ENCODE peak calls at places on chromosomes 11 and 22, in ten cellular contexts. O, X, Y, N, M, S, U, C, J and V are unnamed samples.

GRCh38 chr11:123523539-123523938 is 93.5 kb downstream of the GRAMD1B start:
- DNase-seq in C (no peak), J (no peak), X (no peak), S (no peak), O (no peak), U (no peak), M (no peak), Y (no peak), N (no peak), V (no peak)

GRCh38 chr11:60932605-60933346 is 8.5 kb downstream of the TMEM132A start:
- DNase-seq in M (no peak), U (no peak), C (no peak), J (no peak), N (no peak), X (no peak), O (no peak), Y (no peak), S (no peak), V (no peak)

GRCh38 chr11:69997352-69997751 is 80.8 kb upstream of the ANO1 start:
- DNase-seq in O (no peak), M (no peak), N (no peak), Y (no peak), S (no peak), X (no peak), C (no peak), U (no peak), J (no peak), V (no peak)

GRCh38 chr11:32039149-32039548 is 51.7 kb upstream of the RCN1 start:
- DNase-seq in M (no peak), U (no peak), C (no peak), N (no peak), X (no peak), S (no peak), O (no peak), J (no peak), Y (no peak), V (no peak)

GRCh38 chr11:70242885-70243284 is 27.6 kb upstream of the PPFIA1 start:
- DNase-seq in C (no peak), U (no peak), O (no peak), X (no peak), Y (no peak), S (no peak), J (no peak), M (no peak), N (no peak), V (no peak)

GRCh38 chr22:37433786-37434185 is 6.5 kb upstream of the ELFN2 start:
- DNase-seq in Y (no peak), J (no peak), N (peak; percentile 27), U (no peak), O (no peak), C (no peak), X (no peak), M (no peak), S (no peak), V (no peak)

GRCh38 chr11:96098511-96099241 is 174.8 kb upstream of the MTMR2 start:
- DNase-seq in M (no peak), N (no peak), O (no peak), J (peak; percentile 59), U (no peak), S (no peak), X (no peak), Y (no peak), C (no peak), V (no peak)

GRCh38 chr22:31079095-31079642 is 1.9 kb upstream of the SMTN start:
- DNase-seq in U (no peak), J (no peak), O (no peak), M (peak; percentile 9), N (no peak), S (no peak), Y (no peak), C (peak; percentile 74), X (no peak), V (no peak)

GRCh38 chr11:2268911-2269600 is 1.3 kb downstream of the ASCL2 start:
- DNase-seq in M (peak; percentile 25), S (peak; percentile 66), N (peak; percentile 49), C (peak; percentile 71), O (peak; percentile 51), U (peak; percentile 95), J (no peak), X (peak; percentile 23), Y (peak; percentile 26), V (peak; percentile 91)

GRCh38 chr11:90774727-90775572 is 552.1 kb upstream of the CHORDC1 start:
- DNase-seq in S (peak; percentile 7), O (no peak), X (no peak), J (no peak), M (no peak), U (no peak), C (peak; percentile 48), Y (peak; percentile 2), N (no peak), V (no peak)

DNA sequence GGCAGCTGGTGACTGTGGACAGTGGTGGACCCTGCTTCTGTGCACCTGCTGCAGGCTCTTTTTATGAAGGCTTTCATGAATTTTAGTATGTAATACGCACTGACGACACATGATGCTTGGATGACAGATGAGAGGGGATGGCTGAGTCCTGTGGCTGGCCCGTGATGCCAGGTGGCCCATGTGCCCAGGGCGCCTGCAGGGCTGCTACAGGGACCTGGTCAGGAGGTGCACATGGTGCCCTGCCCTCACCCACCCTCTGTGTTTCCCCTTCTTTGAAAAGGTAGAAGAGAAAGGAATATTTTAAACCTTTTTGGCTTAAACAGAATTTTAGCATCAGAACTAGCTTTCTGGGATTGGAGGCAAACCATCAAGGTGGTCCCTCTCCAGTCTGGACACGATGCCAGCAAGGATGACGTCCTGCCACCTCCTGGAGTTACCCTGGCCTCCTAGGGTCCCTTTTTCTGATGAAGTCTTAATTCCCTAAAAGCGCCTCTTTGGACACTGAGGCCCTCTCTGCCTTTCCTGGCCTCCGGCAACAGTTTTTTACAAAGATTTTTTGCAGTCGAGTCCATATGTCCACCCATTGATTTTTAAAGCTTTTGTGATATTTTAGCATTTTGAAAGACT is 5.4 kb upstream of the RANBP1 start:
- DNase-seq in S (peak; percentile 11), J (no peak), X (no peak), N (no peak), U (no peak), Y (no peak), M (no peak), O (no peak), C (no peak), V (no peak)
- TF ChIP-seq POLR2A in S (no peak), J (no peak), X (no peak), N (no peak), U (no peak), Y (no peak), M (peak; percentile 31), O (no peak), C (no peak), V (no peak)

GRCh38 chr11:65032216-65032615 is 5.0 kb downstream of the SNX15 start:
- DNase-seq in Y (no peak), O (no peak), M (no peak), J (no peak), C (no peak), X (no peak), U (no peak), N (no peak), S (no peak), V (no peak)
- TF ChIP-seq POLR2A in Y (no peak), O (no peak), M (no peak), J (no peak), C (no peak), X (no peak), U (no peak), N (no peak), S (no peak), V (no peak)

GRCh38 chr11:66651011-66651410 is 12.5 kb downstream of the RBM4 start:
- DNase-seq in U (no peak), Y (no peak), J (peak; percentile 66), S (no peak), X (no peak), N (no peak), M (no peak), O (no peak), C (no peak), V (no peak)

GRCh38 chr11:66649903-66650302 is 11.4 kb downstream of the RBM4 start:
- DNase-seq in J (no peak), X (no peak), S (no peak), U (no peak), O (no peak), N (no peak), M (no peak), Y (no peak), C (no peak), V (no peak)

GRCh38 chr11:66641834-66642233 is 3.3 kb downstream of the RBM4 start:
- DNase-seq in J (no peak), U (no peak), N (no peak), X (no peak), S (no peak), C (no peak), Y (no peak), O (no peak), M (no peak), V (no peak)

GRCh38 chr11:66643745-66644437 is 5.4 kb downstream of the RBM4 start:
- DNase-seq in C (no peak), X (no peak), N (no peak), O (no peak), S (no peak), Y (no peak), M (no peak), J (no peak), U (no peak), V (no peak)

DNA sequence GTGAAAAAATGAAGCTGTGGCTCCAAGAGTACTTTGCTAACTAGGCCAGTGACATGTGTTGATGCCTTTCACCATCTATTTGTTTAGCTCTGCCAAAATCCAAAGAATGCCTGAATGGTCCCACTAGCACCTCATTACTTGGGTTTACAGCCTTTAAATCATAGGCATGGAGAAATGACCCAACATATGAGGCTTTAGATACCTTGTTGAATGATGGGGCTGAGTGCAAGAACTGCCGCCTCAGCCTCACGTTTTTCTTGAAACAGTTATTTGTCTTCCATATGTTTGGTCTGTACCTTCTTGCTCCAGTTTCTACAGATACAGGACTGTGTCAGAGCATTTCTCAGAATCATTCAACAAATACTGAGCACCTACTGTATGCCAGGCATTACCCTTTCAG is 8.4 kb downstream of the RBM4 start:
- DNase-seq in M (no peak), U (no peak), Y (no peak), C (no peak), X (no peak), N (no peak), J (no peak), S (no peak), O (no peak), V (no peak)
- TF ChIP-seq POLR2A in M (no peak), U (no peak), Y (no peak), C (peak; percentile 57), X (no peak), N (no peak), J (no peak), S (no peak), O (no peak), V (no peak)

DNA sequence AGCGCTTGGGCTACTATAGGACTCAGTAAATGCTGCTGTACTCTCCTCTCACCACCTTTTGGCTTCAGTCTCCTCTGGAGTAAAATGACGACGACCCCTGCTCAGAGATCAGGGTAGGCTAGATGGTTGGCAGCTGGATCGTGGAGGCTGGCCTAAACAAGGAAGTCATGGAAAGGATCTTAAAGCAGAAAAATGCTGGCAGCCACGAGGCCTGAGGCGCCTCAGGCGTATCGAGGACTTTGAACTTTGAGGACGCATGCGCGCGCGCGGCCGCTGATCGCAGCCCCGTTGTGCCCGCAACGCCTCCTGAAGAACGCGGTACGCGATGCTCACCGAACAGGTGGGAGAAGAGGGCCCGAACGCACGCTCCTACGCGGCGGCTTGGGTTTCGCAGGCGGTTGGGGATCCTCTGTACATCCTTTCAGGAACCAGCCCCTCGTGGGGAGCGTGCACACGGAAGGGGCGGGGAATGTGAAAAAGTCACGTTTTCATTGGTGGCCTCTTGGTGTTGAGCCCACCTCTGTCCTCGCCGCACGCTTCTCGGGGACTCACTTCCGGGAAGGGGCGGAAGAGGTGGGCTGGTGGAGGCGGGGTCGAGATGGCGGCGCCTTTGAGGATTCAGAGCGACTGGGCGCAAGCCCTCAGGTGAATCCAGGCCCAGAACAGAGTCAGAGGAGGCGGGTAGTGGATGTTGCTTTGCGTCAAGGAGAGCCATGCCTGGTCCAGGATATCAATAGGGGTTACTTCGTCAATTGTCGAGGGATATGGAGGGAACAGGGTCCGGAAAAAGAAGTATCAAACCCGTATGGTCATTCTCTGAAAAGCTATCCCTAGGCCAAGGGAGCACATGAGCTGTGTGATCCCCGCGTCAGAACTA is at the start of the genes COA4 and PAAF1:
- DNase-seq in J (peak; percentile 95), Y (peak; percentile 91), O (peak; percentile 90), S (peak; percentile 95), C (peak; percentile 96), N (peak; percentile 95), M (peak; percentile 96), U (peak; percentile 100), X (peak; percentile 92), V (peak; percentile 98)
- TF ChIP-seq POLR2A in J (peak; percentile 68), Y (peak; percentile 33), O (peak; percentile 74), S (peak; percentile 77), C (peak; percentile 97), N (no peak), M (peak; percentile 92), U (peak; percentile 93), X (no peak), V (no peak)